ENCODE peak calls at places on chromosomes 12 and 14, in five cellular contexts. D is adrenal gland, B is uterus, R is HepG2, Y is ovary. W is an unnamed sample.

GRCh38 chr12:52212701-52213540 is 20.1 kb upstream of the KRT7 start:
- DNase-seq in Y (peak), B (no peak), D (peak), R (no peak), W (no peak)

GRCh38 chr14:41663478-41663845 is 56.8 kb downstream of the LRFN5 start:
- DNase-seq in D (no peak), R (no peak), B (no peak), Y (no peak), W (no peak)

GRCh38 chr12:119247007-119247719 is 68.4 kb downstream of the HSPB8 start:
- DNase-seq in D (no peak), R (no peak), Y (no peak), B (no peak), W (no peak)

GRCh38 chr12:62865090-62865489 is 69.9 kb downstream of the PPM1H start:
- DNase-seq in B (no peak), Y (no peak), D (no peak), R (no peak), W (no peak)

GRCh38 chr14:104135904-104136471 is 2.4 kb upstream of the KIF26A start:
- DNase-seq in Y (peak), B (no peak), R (no peak), D (no peak), W (no peak)

GRCh38 chr14:93106541-93107156 is 9.1 kb downstream of the ITPK1 start:
- DNase-seq in R (no peak), Y (no peak), D (no peak), B (no peak), W (no peak)

GRCh38 chr14:86013663-86014062 is 483.7 kb downstream of the FLRT2 start:
- DNase-seq in D (no peak), Y (no peak), R (peak), B (no peak), W (no peak)

GRCh38 chr12:71392521-71393145 is 47.0 kb upstream of the LGR5 start:
- DNase-seq in D (no peak), Y (no peak), B (no peak), R (peak), W (peak)

GRCh38 chr12:132727091-132727794 is 16.6 kb downstream of the PGAM5 start:
- DNase-seq in B (no peak), R (no peak), D (no peak), Y (no peak), W (no peak)

GRCh38 chr12:108905725-108906124 is 25.8 kb downstream of the DAO start:
- DNase-seq in Y (no peak), B (no peak), D (no peak), R (no peak), W (no peak)

GRCh38 chr12:108912361-108912760 is 32.5 kb downstream of the DAO start:
- DNase-seq in D (no peak), R (no peak), Y (no peak), B (no peak), W (no peak)

GRCh38 chr12:108906971-108907370 is 27.1 kb downstream of the DAO start:
- DNase-seq in B (no peak), Y (no peak), R (no peak), D (no peak), W (no peak)

GRCh38 chr12:108911915-108912314 is 32.0 kb downstream of the DAO start:
- DNase-seq in Y (no peak), B (no peak), R (no peak), D (no peak), W (no peak)

GRCh38 chr12:108907861-108908302 is 28.0 kb downstream of the DAO start:
- DNase-seq in B (no peak), R (peak), D (peak), Y (no peak), W (no peak)
- TF ChIP-seq POLR2A in B (no peak), R (no peak), D (no peak), Y (no peak), W (no peak)

GRCh38 chr12:125738211-125738610 is 673.0 kb downstream of the AACS start:
- DNase-seq in Y (no peak), B (no peak), R (no peak), D (no peak), W (no peak)

GRCh38 chr12:125734137-125734536 is 668.9 kb downstream of the AACS start:
- DNase-seq in D (no peak), B (no peak), Y (no peak), R (no peak), W (no peak)
- TF ChIP-seq CTCF in D (no peak), B (no peak), Y (no peak), R (peak), W (no peak)

DNA sequence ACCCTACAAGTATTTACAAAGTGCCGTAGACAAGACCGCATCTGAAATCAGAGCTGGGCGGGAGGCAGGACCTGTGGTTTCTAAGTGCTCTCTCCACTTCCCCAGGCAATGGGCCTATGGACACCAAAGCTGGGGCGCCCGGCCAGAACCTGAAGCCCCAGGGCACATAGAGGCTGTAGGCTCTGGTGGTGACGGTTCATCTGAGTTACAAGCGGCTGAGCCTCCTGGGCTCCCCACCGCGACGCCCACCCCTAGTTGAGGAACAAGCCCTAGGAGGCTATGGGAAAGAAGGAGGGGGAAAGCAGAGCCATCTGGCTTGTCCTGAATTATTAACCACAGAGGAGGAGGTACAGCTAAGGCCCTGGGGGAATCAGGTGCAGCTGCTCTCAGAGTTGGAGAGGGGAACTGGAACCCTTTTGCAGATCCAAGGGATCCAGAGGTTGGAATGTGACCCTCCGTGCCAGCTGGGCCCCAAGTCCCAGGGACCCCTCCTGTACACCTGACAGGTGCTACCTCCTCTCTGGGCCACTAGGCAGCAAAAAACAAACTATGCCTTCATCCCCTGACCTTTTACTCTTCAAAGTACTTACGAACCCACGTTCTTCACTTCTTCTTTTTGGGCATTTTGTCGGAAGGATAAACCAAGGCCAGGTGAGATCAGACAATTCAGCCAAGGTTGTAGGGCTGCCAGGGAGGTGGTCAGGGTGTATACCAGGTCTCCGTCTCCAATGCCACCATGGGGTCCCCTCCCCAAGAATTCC is 77.2 kb downstream of the ARL6IP4 start:
- DNase-seq in R (no peak), B (no peak), Y (no peak), D (no peak), W (no peak)
- TF ChIP-seq POLR2A in R (no peak), B (no peak), Y (no peak), D (no peak), W (no peak)

GRCh38 chr12:5944688-5945070 is 380 bp downstream of the ANO2 start:
- DNase-seq in R (no peak), B (no peak), Y (no peak), D (no peak), W (no peak)

GRCh38 chr12:5946388-5946787 is 1.3 kb upstream of the ANO2 start:
- DNase-seq in R (no peak), D (no peak), B (no peak), Y (no peak), W (no peak)

GRCh38 chr12:5948696-5949095 is 3.6 kb upstream of the ANO2 start:
- DNase-seq in R (no peak), D (no peak), B (no peak), Y (no peak), W (no peak)

GRCh38 chr12:5944053-5944452 is 1.0 kb downstream of the ANO2 start:
- DNase-seq in B (no peak), D (no peak), R (no peak), Y (no peak), W (no peak)

DNA sequence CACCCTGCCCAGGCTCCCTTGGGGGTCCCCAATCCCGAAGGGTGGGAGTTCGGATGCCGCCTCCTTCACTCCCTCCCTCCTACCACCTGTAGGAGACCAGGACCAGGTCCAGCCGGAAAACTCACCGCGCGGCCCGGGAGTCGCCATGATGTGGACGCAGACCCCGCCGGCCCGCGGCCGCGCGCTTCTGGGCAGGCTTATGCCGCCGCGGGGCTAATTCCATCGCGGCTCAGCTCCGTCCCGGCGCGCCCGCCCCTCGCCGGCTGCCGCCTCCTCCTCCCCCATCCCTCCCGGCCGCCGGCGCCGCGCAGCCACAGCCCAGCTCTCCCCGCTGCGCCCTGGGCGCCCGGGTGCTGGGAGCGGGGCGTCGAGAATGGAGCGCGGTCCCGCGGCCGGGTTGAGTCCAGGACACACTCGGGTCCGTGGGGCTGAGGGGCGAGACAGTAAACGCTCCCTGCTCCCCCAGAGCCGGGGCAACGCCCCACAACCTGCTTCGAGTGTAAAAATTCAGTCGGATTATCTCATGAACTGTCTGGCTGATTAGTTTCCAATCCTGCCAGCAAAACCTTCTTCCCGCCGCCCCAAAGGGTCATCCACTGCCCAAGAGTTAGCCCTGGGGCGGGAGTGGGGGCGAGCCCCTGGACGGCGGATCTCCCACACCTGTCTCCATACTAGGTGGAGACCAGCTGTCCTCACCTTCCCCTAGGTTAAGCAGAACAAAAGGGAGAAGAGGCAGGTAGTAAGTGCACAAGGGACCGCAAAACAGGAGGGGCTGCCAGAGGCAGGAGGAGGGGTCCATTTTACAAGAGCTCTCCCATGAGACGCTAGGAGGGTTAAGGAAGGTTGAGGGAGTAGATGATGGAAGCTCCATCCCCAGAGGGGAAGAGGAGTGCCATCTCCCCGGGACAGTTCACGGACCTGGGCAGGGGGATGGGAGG is at the start of gene ANO2:
- DNase-seq in Y (no peak), D (no peak), R (no peak), B (no peak), W (peak)
- TF ChIP-seq CTCF in Y (no peak), D (no peak), R (no peak), B (no peak), W (no peak)